ENCODE peak calls at places on chromosomes 16 and 17, in six cellular contexts. W, P, O, Z, M and D are unnamed samples. For H3K9me3 and H3K4me1, the result is how much of the 10 kb centered on the place peaks cover.

GRCh38 chr17:63406689-63407330 is 39.3 kb downstream of the CYB561 start:
- DNase-seq in W (peak), P (peak), O (peak), Z (peak), M (peak), D (no peak)

GRCh38 chr16:88568710-88569613 is 1.2 kb upstream of the ZC3H18 start:
- DNase-seq in W (no peak), P (no peak), O (no peak), Z (no peak), M (no peak), D (no peak)

GRCh38 chr16:73058221-73058615 is 10.3 kb upstream of the ZFHX3 start:
- DNase-seq in W (peak), P (no peak), O (peak), Z (peak), M (peak), D (no peak)

GRCh38 chr17:57357830-57358426 is 101.6 kb downstream of the MSI2 start:
- DNase-seq in W (no peak), P (no peak), O (peak), Z (no peak), M (peak), D (no peak)

GRCh38 chr17:47663997-47664941 is 14.6 kb downstream of the KPNB1 start:
- DNase-seq in W (peak), P (no peak), O (peak), Z (peak), M (peak), D (no peak)

GRCh38 chr16:26665166-26665939 is 401.4 kb upstream of the C16orf82 start:
- DNase-seq in W (no peak), P (no peak), O (no peak), Z (no peak), M (no peak), D (no peak)

GRCh38 chr16:67438824-67439393 is 8.0 kb downstream of the HSD11B2 start:
- DNase-seq in W (no peak), P (no peak), O (no peak), Z (no peak), M (no peak), D (no peak)

GRCh38 chr17:4327638-4328037 is 38.8 kb downstream of the UBE2G1 start:
- DNase-seq in W (no peak), P (no peak), O (no peak), Z (no peak), M (peak), D (no peak)

GRCh38 chr17:43368740-43369506 is 29.9 kb upstream of the ARL4D start:
- DNase-seq in W (peak), P (peak), O (peak), Z (peak), M (peak), D (peak)

GRCh38 chr17:65360961-65361552 is 200.4 kb downstream of the AXIN2 start:
- DNase-seq in W (no peak), P (no peak), O (no peak), Z (no peak), M (no peak), D (no peak)

GRCh38 chr16:81738831-81739496 is 40.1 kb upstream of the PLCG2 start:
- DNase-seq in W (peak), P (no peak), O (no peak), Z (no peak), M (no peak), D (peak)

DNA sequence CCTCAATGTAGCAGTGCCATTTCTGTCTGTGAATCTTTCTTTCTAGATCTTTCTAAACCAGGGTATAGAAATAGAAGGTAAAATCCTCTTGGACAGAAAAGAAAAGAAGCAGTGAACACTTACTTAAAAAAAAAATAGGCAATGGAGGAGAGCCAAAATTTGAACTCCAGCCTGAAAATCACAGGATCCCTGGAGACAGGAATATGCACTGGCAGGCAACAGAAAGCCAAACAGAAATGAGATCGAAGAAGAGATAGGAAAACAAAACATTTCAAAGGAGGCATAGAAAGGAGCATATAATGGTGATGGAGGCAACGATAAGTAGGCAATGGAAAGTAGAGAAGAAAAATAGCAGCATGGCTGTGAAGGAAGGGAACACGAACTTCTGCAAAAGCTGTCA is 253.7 kb upstream of the HSBP1 start:
- DNase-seq in W (no peak), P (no peak), O (no peak), Z (no peak), M (no peak), D (no peak)
- H3K27ac ChIP-seq in W (no peak), P (no peak), O (no peak), Z (no peak), M (no peak), D (no peak)

GRCh38 chr16:3388325-3388724 is 12.5 kb downstream of the ZSCAN32 start:
- DNase-seq in W (no peak), P (no peak), O (no peak), Z (no peak), M (no peak), D (no peak)
- H3K9me3 ChIP-seq in W (half or more), P (under half), O (under half), Z (under half), M (under half), D (half or more)

DNA sequence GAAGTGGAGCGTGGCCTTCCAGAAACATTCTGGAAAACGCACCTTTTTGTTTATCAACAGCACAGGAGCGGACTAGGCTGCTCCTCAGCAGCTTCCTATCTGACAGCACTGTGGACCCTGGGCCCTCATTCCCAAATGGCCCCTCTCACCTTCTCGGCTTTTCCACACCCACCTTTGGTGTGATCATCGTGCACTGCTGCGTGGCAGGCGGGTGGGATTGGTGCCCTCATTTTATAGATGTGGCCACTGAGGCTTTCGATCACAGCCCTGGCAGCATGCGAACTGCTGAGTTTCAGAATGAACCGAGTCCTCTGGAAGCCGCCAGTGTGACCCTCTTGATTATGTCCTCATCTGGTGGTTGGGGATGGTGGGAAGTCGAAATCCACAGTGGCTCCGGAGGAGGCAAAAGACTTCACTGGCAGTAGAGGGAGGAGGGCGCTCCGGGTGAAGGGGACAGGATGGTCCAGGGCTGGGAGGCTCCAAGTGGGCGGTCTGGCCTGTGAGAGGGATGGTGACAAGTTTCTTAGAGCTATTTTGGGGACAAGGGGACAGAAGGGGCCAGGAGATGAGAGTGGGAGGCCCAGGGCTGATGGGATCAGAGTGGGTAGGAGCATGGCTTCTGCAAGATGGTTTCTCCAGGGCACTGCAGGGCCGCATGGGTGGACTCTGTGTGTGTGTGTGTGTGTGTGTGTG is 49.5 kb downstream of the NKD1 start:
- DNase-seq in W (no peak), P (no peak), O (no peak), Z (no peak), M (no peak), D (no peak)
- H3K4me1 ChIP-seq in W (half or more), P (under half), O (under half), Z (under half), M (under half), D (under half)

GRCh38 chr16:4788910-4789309 is 765 bp upstream of the SEPTIN12 start:
- DNase-seq in W (no peak), P (no peak), O (no peak), Z (no peak), M (no peak), D (no peak)
- H3K27ac ChIP-seq in W (no peak), P (no peak), O (no peak), Z (no peak), M (no peak), D (no peak)

GRCh38 chr17:22695228-22695619 is 1002.9 kb downstream of the KCNJ18 start:
- DNase-seq in W (no peak), P (no peak), O (no peak), Z (no peak), M (no peak), D (no peak)
- H3K9me3 ChIP-seq in W (under half), P (under half), O (under half), Z (under half), M (under half), D (under half)

DNA sequence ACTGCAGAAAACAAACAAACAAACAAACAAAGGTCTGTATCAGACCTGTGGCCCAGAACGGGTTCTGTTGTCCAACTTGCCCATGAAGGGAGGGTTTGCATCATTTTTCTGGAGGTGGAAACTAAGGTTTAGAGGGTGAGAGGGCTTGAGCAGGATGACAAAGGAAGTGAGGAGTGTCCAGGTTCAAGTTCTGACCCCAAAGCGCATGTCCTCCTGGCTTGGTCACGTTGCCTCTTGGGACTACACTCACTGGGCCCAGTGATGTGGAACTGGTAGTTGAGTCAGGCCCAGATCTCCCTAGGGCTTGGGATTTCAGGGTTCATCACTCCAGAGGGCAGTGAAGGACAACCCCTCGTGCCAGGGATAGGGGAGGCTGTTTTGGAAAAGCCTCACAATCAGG is 1.8 kb downstream of the SREBF1 start:
- DNase-seq in W (no peak), P (no peak), O (no peak), Z (no peak), M (no peak), D (no peak)
- H3K4me1 ChIP-seq in W (half or more), P (half or more), O (under half), Z (under half), M (under half), D (under half)

DNA sequence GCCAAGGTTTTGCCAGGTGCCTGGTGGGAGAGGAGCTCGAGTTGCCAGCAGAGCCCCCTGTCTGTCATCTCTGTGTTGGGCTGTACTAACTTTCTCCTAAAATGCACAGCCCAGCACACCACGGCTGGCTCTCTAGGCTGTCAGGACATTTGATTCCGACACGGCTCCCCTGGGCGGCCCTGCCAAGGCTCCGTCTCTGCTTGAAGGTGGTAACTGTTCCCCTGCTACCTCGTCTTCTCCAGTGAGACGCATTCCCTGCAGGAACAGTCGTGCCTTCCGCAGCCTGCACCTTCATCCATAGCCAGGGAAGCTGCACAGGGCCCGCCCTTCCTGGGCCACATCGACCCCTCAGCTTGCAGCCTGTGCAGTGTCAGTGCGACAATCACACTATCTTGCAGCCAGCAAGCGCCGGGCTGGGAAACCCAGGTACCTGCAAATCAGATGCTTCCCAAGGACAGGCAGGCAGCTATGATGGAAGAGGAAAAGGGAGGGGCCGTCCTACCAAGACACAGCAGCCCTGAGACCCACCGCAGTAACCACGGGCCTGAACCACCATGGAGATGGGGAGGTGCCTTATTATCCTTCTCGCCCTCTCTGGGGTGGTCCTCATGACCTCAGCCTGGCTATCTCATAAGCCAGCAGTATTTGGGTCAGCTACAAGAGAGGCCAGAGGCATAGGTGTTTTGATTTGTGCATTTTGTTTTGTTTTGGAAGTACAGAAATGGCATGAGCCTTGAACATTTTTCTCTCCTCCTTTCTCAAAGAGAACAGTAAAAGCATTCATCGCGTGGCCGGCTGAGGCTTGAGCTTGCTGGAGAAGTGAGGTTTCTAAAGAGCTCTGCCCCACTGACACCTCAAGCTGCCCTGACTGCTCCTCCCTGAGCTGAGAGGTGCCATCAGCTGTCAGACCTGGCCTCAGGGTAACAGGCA is 361.7 kb upstream of the TNRC6C start:
- DNase-seq in W (no peak), P (no peak), O (no peak), Z (no peak), M (no peak), D (no peak)
- H3K27ac ChIP-seq in W (no peak), P (no peak), O (no peak), Z (no peak), M (no peak), D (no peak)

GRCh38 chr17:22569459-22570143 is 877.3 kb downstream of the KCNJ18 start:
- DNase-seq in W (no peak), P (no peak), O (no peak), Z (no peak), M (no peak), D (no peak)

DNA sequence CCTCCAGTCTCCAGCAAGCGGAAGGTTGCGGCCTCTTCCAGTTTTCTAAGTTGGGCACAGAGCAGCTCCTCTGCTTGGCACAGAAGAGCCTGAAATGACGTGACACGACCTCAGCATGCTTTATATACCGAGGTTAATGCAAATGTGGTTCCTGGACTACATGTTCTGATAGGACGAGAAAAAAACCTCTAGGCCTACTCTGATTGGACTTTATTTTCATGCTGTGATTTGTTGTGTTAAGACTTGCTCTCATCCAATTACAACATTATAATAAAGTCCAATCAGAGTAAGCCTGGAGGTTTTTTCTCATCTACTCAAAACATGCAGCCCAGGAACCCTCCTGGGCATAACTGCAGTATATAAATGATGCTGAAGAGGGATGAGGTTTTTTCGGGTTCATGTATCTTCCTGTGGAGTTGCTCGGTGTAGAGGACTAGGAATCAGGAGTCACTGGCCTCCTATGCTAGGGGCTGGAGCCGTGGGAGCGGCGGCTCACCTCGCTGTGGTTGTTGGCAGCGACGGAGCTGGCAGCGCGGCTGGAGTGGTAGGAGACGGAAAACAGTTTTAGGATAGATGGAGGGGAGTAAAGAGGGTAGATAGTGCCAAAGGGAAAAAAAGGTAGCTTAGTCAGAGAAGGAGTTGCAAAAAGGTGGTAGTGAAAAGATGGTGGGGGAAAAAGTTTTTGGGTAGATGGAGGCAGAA is 878.0 kb downstream of the KCNJ18 start:
- DNase-seq in W (no peak), P (no peak), O (no peak), Z (no peak), M (no peak), D (no peak)
- H3K9me3 ChIP-seq in W (under half), P (under half), O (under half), Z (under half), M (under half), D (under half)

DNA sequence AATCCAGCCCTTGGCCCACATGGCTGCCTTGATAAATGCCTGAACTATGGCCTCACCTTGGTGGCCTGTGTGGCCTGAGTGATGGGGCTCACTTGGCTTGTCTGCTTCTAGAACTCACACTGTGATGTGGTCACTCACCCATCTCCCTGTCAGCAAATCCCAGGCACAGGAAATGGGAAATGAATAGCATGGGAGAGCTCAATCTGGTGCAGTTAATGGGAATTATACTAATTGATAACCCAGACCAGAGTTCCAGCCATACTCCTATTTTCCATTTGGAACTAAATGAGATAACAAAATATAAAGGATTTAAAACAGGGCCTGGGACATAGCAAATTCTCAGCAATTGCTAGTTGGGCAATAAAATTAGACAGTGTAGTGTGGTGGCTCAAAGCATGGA is 153.7 kb downstream of the HS3ST2 start:
- DNase-seq in W (no peak), P (no peak), O (no peak), Z (no peak), M (no peak), D (no peak)
- H3K4me1 ChIP-seq in W (under half), P (under half), O (under half), Z (under half), M (under half), D (under half)

GRCh38 chr17:45430006-45430737 is 2.5 kb downstream of the ARHGAP27 start:
- DNase-seq in W (no peak), P (no peak), O (no peak), Z (no peak), M (no peak), D (no peak)
- H3K27ac ChIP-seq in W (peak), P (no peak), O (no peak), Z (no peak), M (peak), D (no peak)